ENCODE peak calls at places on chromosomes 1 and 21, in six cellular contexts. One of them, this sample, is unnamed.

GRCh38 chr1:243950166-243950565 is 100.1 kb upstream of the AKT3 start:
- DNase-seq in aorta: no peak
- DNase-seq in pons: no peak
- DNase-seq in Kasumi-1: no peak
- DNase-seq in NAMALWA: no peak
- DNase-seq in stimulated activated CD4-positive, alpha-beta T cell treated with anti-CD3 and anti-CD28 coated beads, Interleukin-15, amount 100 ng/mL, for 1 hour: no peak
- DNase-seq in this sample: no peak

GRCh38 chr1:234970731-234971476 is 157.7 kb downstream of the TOMM20 start:
- DNase-seq in aorta: peak
- DNase-seq in pons: no peak
- DNase-seq in Kasumi-1: peak
- DNase-seq in NAMALWA: no peak
- DNase-seq in stimulated activated CD4-positive, alpha-beta T cell treated with anti-CD3 and anti-CD28 coated beads, Interleukin-15, amount 100 ng/mL, for 1 hour: no peak
- DNase-seq in this sample: no peak

GRCh38 chr1:96473791-96474452 is 247.7 kb upstream of the PTBP2 start:
- DNase-seq in aorta: no peak
- DNase-seq in pons: no peak
- DNase-seq in Kasumi-1: no peak
- DNase-seq in NAMALWA: no peak
- DNase-seq in stimulated activated CD4-positive, alpha-beta T cell treated with anti-CD3 and anti-CD28 coated beads, Interleukin-15, amount 100 ng/mL, for 1 hour: no peak
- DNase-seq in this sample: no peak

GRCh38 chr21:40829308-40829707 is 17.6 kb downstream of the DSCAM start:
- DNase-seq in aorta: no peak
- DNase-seq in pons: no peak
- DNase-seq in Kasumi-1: no peak
- DNase-seq in NAMALWA: no peak
- DNase-seq in stimulated activated CD4-positive, alpha-beta T cell treated with anti-CD3 and anti-CD28 coated beads, Interleukin-15, amount 100 ng/mL, for 1 hour: no peak
- DNase-seq in this sample: no peak

GRCh38 chr1:116997666-116998065 is 3.9 kb upstream of the CD101 start:
- DNase-seq in aorta: no peak
- DNase-seq in pons: no peak
- DNase-seq in Kasumi-1: no peak
- DNase-seq in NAMALWA: no peak
- DNase-seq in stimulated activated CD4-positive, alpha-beta T cell treated with anti-CD3 and anti-CD28 coated beads, Interleukin-15, amount 100 ng/mL, for 1 hour: no peak
- DNase-seq in this sample: no peak

GRCh38 chr1:8412183-8412831 is 94.4 kb downstream of the SLC45A1 start:
- DNase-seq in aorta: no peak
- DNase-seq in pons: no peak
- DNase-seq in Kasumi-1: no peak
- DNase-seq in NAMALWA: no peak
- DNase-seq in stimulated activated CD4-positive, alpha-beta T cell treated with anti-CD3 and anti-CD28 coated beads, Interleukin-15, amount 100 ng/mL, for 1 hour: no peak
- DNase-seq in this sample: no peak

GRCh38 chr21:33608559-33608958 is 20.1 kb upstream of the DONSON start:
- DNase-seq in aorta: no peak
- DNase-seq in pons: no peak
- DNase-seq in Kasumi-1: no peak
- DNase-seq in NAMALWA: no peak
- DNase-seq in stimulated activated CD4-positive, alpha-beta T cell treated with anti-CD3 and anti-CD28 coated beads, Interleukin-15, amount 100 ng/mL, for 1 hour: no peak
- DNase-seq in this sample: no peak

GRCh38 chr1:207020709-207021107 is 11.8 kb downstream of the C1orf116 start:
- DNase-seq in aorta: no peak
- DNase-seq in pons: no peak
- DNase-seq in Kasumi-1: no peak
- DNase-seq in NAMALWA: no peak
- DNase-seq in stimulated activated CD4-positive, alpha-beta T cell treated with anti-CD3 and anti-CD28 coated beads, Interleukin-15, amount 100 ng/mL, for 1 hour: no peak
- DNase-seq in this sample: no peak

GRCh38 chr1:68093737-68094136 is 43.3 kb upstream of the DIRAS3 start:
- DNase-seq in aorta: no peak
- DNase-seq in pons: no peak
- DNase-seq in Kasumi-1: no peak
- DNase-seq in NAMALWA: no peak
- DNase-seq in stimulated activated CD4-positive, alpha-beta T cell treated with anti-CD3 and anti-CD28 coated beads, Interleukin-15, amount 100 ng/mL, for 1 hour: no peak
- DNase-seq in this sample: no peak